ENCODE peak calls at places on chromosome 3, in six cellular contexts. R, S, M, N, P and W are unnamed samples.

GRCh38 chr3:152505926-152506325 is 237.2 kb downstream of the MBNL1 start:
- DNase-seq in R (no peak), S (no peak), M (no peak), N (no peak), P (no peak), W (peak; percentile 57)

GRCh38 chr3:107846282-107846852 is 244.5 kb downstream of the CD47 start:
- DNase-seq in R (peak; percentile 64), S (peak; percentile 71), M (peak; percentile 77), N (peak; percentile 58), P (peak; percentile 78), W (no peak)

GRCh38 chr3:190019840-190020239 is 100.9 kb downstream of the P3H2 start:
- DNase-seq in R (no peak), S (no peak), M (no peak), N (no peak), P (no peak), W (no peak)

GRCh38 chr3:127730666-127731294 is 58.0 kb downstream of the ABTB1 start:
- DNase-seq in R (no peak), S (no peak), M (no peak), N (no peak), P (peak; percentile 19), W (no peak)

GRCh38 chr3:189137416-189137815 is 34.4 kb upstream of the TPRG1 start:
- DNase-seq in R (no peak), S (no peak), M (no peak), N (no peak), P (no peak), W (no peak)

GRCh38 chr3:126934991-126935390 is 47.9 kb upstream of the PLXNA1 start:
- DNase-seq in R (no peak), S (no peak), M (no peak), N (no peak), P (no peak), W (no peak)

GRCh38 chr3:126014252-126014651 is 45.3 kb downstream of the ROPN1B start:
- DNase-seq in R (no peak), S (no peak), M (peak; percentile 40), N (peak; percentile 19), P (peak; percentile 38), W (no peak)

GRCh38 chr3:190339130-190339529 is 16.9 kb upstream of the CLDN1 start:
- DNase-seq in R (no peak), S (no peak), M (no peak), N (no peak), P (no peak), W (peak; percentile 7)

GRCh38 chr3:127180859-127181258 is 12.1 kb upstream of the PRR23E start:
- DNase-seq in R (no peak), S (no peak), M (no peak), N (no peak), P (no peak), W (no peak)

GRCh38 chr3:104610730-104611652 is 755.7 kb upstream of the ALCAM start:
- DNase-seq in R (no peak), S (no peak), M (no peak), N (no peak), P (no peak), W (no peak)

GRCh38 chr3:179825527-179826246 is 172.8 kb downstream of the USP13 start:
- DNase-seq in R (no peak), S (no peak), M (no peak), N (no peak), P (no peak), W (no peak)

GRCh38 chr3:125000661-125001060 is 55.1 kb downstream of the HEG1 start:
- DNase-seq in R (no peak), S (no peak), M (no peak), N (no peak), P (no peak), W (no peak)

GRCh38 chr3:184781801-184782200 is 30.2 kb upstream of the VPS8 start:
- DNase-seq in R (no peak), S (no peak), M (no peak), N (no peak), P (no peak), W (no peak)

GRCh38 chr3:134799393-134799792 is 4.3 kb downstream of the EPHB1 start:
- DNase-seq in R (no peak), S (no peak), M (no peak), N (no peak), P (no peak), W (no peak)

GRCh38 chr3:150897592-150897991 is 7.6 kb downstream of the MINDY4B start:
- DNase-seq in R (no peak), S (no peak), M (no peak), N (no peak), P (no peak), W (no peak)

GRCh38 chr3:15050405-15051092 is 14.6 kb downstream of the MRPS25 start:
- DNase-seq in R (no peak), S (no peak), M (no peak), N (no peak), P (no peak), W (peak; percentile 85)

GRCh38 chr3:131789188-131789587 is 245.6 kb downstream of the CPNE4 start:
- DNase-seq in R (no peak), S (no peak), M (no peak), N (no peak), P (no peak), W (no peak)

GRCh38 chr3:37909067-37909911 is 47.6 kb downstream of the CTDSPL start:
- DNase-seq in R (no peak), S (no peak), M (no peak), N (peak; percentile 21), P (peak; percentile 61), W (no peak)

GRCh38 chr3:50304601-50305000 is 1.2 kb upstream of the HYAL1 start:
- DNase-seq in R (no peak), S (no peak), M (no peak), N (no peak), P (no peak), W (no peak)

GRCh38 chr3:185316740-185317407 is 46.1 kb upstream of the MAP3K13 start:
- DNase-seq in R (no peak), S (no peak), M (no peak), N (peak; percentile 40), P (peak; percentile 92), W (no peak)

GRCh38 chr3:151770941-151771340 is 37.2 kb downstream of the AADACL2 start:
- DNase-seq in R (peak; percentile 65), S (peak; percentile 51), M (peak; percentile 78), N (peak; percentile 56), P (peak; percentile 92), W (no peak)

GRCh38 chr3:8599146-8599545 is 45.5 kb downstream of the SSUH2 start:
- DNase-seq in R (peak; percentile 17), S (no peak), M (no peak), N (no peak), P (no peak), W (no peak)

GRCh38 chr3:185270262-185270955 is 16.6 kb upstream of the EHHADH start:
- DNase-seq in R (no peak), S (no peak), M (no peak), N (peak; percentile 41), P (peak; percentile 46), W (no peak)

GRCh38 chr3:179615458-179616173 is 11.0 kb downstream of the NDUFB5 start:
- DNase-seq in R (no peak), S (no peak), M (no peak), N (no peak), P (peak; percentile 62), W (no peak)

GRCh38 chr3:19063936-19064335 is 84.4 kb upstream of the KCNH8 start:
- DNase-seq in R (no peak), S (no peak), M (no peak), N (no peak), P (no peak), W (no peak)
- TF ChIP-seq CTCF in R (no peak), S (no peak), M (no peak), N (no peak), P (no peak), W (no peak)

DNA sequence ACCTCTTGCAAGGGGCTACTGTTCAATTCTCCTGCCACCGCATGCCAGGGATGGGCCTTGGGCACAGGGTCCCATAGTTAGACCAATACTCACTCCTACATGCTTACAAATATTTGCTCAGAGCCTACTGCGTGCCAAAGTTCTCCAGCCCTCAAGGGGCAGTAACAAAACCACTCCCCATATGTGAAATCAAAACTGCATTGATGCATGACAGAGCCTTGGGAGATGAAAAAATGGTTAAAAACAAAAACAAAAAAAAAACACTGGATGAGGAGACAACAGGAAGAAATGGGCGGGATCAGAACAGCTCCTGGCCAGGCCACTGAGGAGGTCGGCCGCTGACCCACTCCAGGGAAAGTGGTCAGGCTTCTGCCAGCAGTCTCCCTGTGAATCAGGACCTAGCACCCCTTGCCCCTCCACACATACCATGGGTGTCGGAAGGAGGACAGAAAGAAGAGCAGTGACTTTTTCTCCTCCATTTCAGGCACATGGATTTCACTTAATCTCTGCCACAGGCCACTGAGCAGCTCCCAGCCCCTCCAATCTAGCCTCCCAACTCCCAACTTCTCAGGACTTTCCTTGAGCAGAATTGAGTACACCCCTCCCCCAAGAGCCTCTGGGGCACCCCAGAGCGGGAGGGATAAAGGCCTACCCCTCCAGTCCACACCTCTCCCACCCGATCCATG is 2.8 kb downstream of the PLXNB1 start:
- DNase-seq in R (no peak), S (no peak), M (no peak), N (no peak), P (peak; percentile 19), W (no peak)
- H3K4me3 ChIP-seq in R (peak overlapping the region; percentile 84), S (no peak overlapping the region), M (peak overlapping the region; percentile 79), N (peak overlapping the region; percentile 5), P (no peak overlapping the region), W (no peak overlapping the region)

DNA sequence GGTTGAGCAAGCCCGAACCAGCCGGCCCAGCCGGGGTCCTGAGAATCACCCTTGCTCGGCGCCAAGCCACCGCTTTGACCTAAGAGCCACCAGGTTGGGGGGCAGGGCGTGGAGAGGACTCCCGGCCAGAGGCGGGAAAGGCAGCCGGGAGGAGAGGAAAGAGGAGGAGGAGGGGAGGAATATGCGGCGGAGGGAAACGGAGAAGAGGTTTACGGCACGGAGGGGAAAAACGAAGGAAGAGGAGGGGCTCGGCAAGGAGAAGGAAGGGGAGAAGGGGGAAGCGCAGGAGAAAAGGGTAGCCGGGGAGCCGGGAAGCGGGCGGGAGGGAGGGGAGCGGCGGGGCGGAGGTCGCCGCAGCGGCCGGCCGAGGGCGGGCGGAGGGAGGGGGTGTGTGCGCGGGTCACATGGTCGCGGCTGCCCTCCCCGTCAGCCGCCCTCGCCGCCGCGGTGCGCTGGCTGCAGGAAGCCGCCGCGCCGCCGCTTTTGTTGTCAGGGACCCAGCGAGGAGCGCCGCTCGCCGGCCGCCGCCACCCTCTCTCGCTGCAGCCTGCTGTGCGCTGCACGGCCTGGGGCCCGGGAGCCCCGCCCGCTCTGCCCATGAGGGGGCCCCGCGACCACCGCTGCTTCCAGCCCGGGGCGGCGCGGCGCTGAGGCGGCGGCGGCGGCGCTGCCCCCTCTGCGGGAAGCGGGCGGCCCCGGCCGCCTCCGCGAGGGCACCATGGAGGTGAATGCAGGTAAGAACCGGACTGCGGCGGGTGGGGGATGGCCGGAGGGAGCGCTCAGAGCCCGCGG is at the start of gene NR1D2:
- DNase-seq in R (peak; percentile 88), S (peak; percentile 90), M (peak; percentile 75), N (peak; percentile 36), P (peak; percentile 84), W (no peak)
- TF ChIP-seq CTCF in R (no peak), S (no peak), M (no peak), N (no peak), P (no peak), W (no peak)

DNA sequence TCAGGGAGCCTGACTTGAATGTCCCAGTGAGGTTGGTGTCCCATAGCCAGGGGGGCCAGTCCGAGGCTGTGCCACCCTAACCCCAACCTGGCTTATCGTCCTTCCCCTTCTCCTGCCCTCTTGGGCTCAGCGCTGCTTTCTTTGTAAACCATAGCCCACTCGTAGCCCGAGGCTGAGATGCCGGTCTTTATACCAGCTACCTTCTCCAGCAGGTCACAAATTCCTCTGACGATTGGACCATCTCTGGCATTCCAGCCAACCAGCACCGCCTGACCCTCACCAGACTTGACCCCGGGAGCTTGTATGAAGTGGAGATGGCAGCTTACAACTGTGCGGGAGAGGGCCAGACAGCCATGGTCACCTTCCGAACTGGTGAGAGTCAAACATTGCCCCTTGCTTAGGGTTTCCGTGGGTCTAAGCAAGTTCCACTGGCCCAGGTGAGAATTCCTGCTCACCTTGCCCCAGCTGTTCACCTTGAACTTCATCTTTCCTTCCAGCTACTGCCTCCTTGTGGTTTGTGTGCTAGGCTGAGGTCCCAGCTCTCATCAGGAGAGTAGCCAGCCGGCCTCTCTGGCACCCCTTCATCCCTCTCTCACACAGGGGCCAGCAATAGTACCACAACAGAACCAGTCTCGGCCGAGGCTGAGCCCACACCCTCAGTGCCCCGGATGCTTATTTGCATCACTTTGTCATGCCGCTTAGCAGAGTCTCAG is 66.7 kb downstream of the BOC start:
- DNase-seq in R (no peak), S (no peak), M (no peak), N (no peak), P (no peak), W (no peak)
- H3K4me3 ChIP-seq in R (no peak overlapping the region), S (no peak overlapping the region), M (no peak overlapping the region), N (no peak overlapping the region), P (no peak overlapping the region), W (no peak overlapping the region)